ENCODE peak calls at places on chromosome 13, in four cellular contexts. One of them, this sample, is unnamed.

GRCh38 chr13:45678282-45678681 is 23.8 kb upstream of the CBY2 start:
- DNase-seq in ovary: no peak
- DNase-seq in foreskin fibroblast: no peak
- DNase-seq in CD8-positive, alpha-beta T cell: no peak
- DNase-seq in this sample: no peak

GRCh38 chr13:39310961-39311360 is 272.7 kb downstream of the NHLRC3 start:
- DNase-seq in ovary: no peak
- DNase-seq in foreskin fibroblast: no peak
- DNase-seq in CD8-positive, alpha-beta T cell: no peak
- DNase-seq in this sample: no peak

GRCh38 chr13:73991384-73991783 is 142.8 kb downstream of the KLF12 start:
- DNase-seq in ovary: no peak
- DNase-seq in foreskin fibroblast: no peak
- DNase-seq in CD8-positive, alpha-beta T cell: no peak
- DNase-seq in this sample: no peak

GRCh38 chr13:31198524-31198923 is 1.3 kb upstream of the B3GLCT start:
- DNase-seq in ovary: no peak
- DNase-seq in foreskin fibroblast: no peak
- DNase-seq in CD8-positive, alpha-beta T cell: no peak
- DNase-seq in this sample: no peak

GRCh38 chr13:59342396-59342795 is 821.3 kb downstream of the DIAPH3 start:
- DNase-seq in ovary: no peak
- DNase-seq in foreskin fibroblast: no peak
- DNase-seq in CD8-positive, alpha-beta T cell: no peak
- DNase-seq in this sample: no peak

GRCh38 chr13:21435710-21436151 is 23.4 kb downstream of the ZDHHC20 start:
- DNase-seq in ovary: peak
- DNase-seq in foreskin fibroblast: peak
- DNase-seq in CD8-positive, alpha-beta T cell: peak
- DNase-seq in this sample: peak

GRCh38 chr13:48489003-48489402 is 43.9 kb downstream of the RCBTB2 start:
- DNase-seq in ovary: no peak
- DNase-seq in foreskin fibroblast: no peak
- DNase-seq in CD8-positive, alpha-beta T cell: no peak
- DNase-seq in this sample: peak

GRCh38 chr13:43111887-43112400 is 88.6 kb downstream of the DNAJC15 start:
- DNase-seq in ovary: no peak
- DNase-seq in foreskin fibroblast: no peak
- DNase-seq in CD8-positive, alpha-beta T cell: no peak
- DNase-seq in this sample: no peak

GRCh38 chr13:51033431-51034185 is 77.5 kb downstream of the C13orf42 start:
- DNase-seq in ovary: no peak
- DNase-seq in foreskin fibroblast: no peak
- DNase-seq in CD8-positive, alpha-beta T cell: no peak
- DNase-seq in this sample: no peak

GRCh38 chr13:105920375-105920774 is 615.1 kb downstream of the EFNB2 start:
- DNase-seq in ovary: no peak
- DNase-seq in foreskin fibroblast: peak
- DNase-seq in CD8-positive, alpha-beta T cell: no peak
- DNase-seq in this sample: no peak

GRCh38 chr13:23715762-23716235 is 145.6 kb downstream of the TNFRSF19 start:
- DNase-seq in ovary: no peak
- DNase-seq in foreskin fibroblast: peak
- DNase-seq in CD8-positive, alpha-beta T cell: no peak
- DNase-seq in this sample: peak

GRCh38 chr13:111363121-111363520 is 42.7 kb downstream of the TEX29 start:
- DNase-seq in ovary: no peak
- DNase-seq in foreskin fibroblast: no peak
- DNase-seq in CD8-positive, alpha-beta T cell: no peak
- DNase-seq in this sample: no peak

GRCh38 chr13:84571264-84571663 is 689.0 kb upstream of the SLITRK1 start:
- DNase-seq in ovary: no peak
- DNase-seq in foreskin fibroblast: no peak
- DNase-seq in CD8-positive, alpha-beta T cell: no peak
- DNase-seq in this sample: no peak
- TF ChIP-seq CTCF in ovary: no peak
- TF ChIP-seq CTCF in foreskin fibroblast: no peak
- TF ChIP-seq CTCF in CD8-positive, alpha-beta T cell: no peak
- TF ChIP-seq CTCF in this sample: no peak

DNA sequence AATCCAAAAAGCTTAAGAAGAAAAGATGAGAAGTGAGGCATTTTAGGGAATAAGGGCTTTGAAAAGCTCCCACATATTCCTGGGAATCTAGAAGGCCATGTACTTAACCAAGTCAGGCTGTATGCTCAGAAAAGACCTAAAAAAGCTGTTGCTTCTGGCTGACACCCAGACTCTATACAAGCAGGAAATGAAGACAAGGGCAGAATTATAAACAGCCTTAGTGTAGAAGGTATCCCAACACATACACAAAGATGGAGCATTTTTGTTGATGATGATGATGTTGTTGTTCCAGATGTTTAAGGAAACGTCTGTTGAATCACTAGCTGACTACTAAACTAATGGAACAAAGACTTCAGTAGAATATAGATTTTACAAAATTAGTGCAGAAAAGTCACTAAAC is 26.1 kb upstream of the N4BP2L1 start:
- DNase-seq in ovary: no peak
- DNase-seq in foreskin fibroblast: no peak
- DNase-seq in CD8-positive, alpha-beta T cell: no peak
- DNase-seq in this sample: no peak
- TF ChIP-seq CTCF in ovary: no peak
- TF ChIP-seq CTCF in foreskin fibroblast: no peak
- TF ChIP-seq CTCF in CD8-positive, alpha-beta T cell: no peak
- TF ChIP-seq CTCF in this sample: no peak

GRCh38 chr13:82976499-82976898 is 905.8 kb downstream of the SLITRK1 start:
- DNase-seq in ovary: no peak
- DNase-seq in foreskin fibroblast: peak
- DNase-seq in CD8-positive, alpha-beta T cell: no peak
- DNase-seq in this sample: no peak
- TF ChIP-seq CTCF in ovary: no peak
- TF ChIP-seq CTCF in foreskin fibroblast: no peak
- TF ChIP-seq CTCF in CD8-positive, alpha-beta T cell: no peak
- TF ChIP-seq CTCF in this sample: no peak

DNA sequence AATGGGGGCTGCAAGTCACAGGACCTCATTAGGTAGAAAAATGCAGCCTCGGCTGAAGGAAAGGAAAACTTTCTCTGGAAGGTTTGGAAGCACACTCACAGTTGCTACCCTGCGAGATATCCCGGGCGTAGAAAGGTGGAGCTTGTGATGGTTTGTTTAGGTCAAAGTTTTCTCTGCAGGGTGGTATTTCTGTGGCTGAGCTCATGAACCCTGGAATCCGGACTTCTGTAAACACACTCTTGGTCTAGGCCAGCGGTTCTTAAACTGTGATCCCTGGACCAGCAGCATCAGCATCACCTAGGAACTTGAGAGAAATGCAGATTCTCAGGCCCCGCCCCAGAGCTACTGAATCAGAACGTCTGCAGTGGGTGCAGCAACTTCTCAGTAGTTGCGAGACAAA is 3.3 kb upstream of the SLC15A1 start:
- DNase-seq in ovary: no peak
- DNase-seq in foreskin fibroblast: no peak
- DNase-seq in CD8-positive, alpha-beta T cell: no peak
- DNase-seq in this sample: no peak
- TF ChIP-seq CTCF in ovary: no peak
- TF ChIP-seq CTCF in foreskin fibroblast: no peak
- TF ChIP-seq CTCF in CD8-positive, alpha-beta T cell: no peak
- TF ChIP-seq CTCF in this sample: no peak

GRCh38 chr13:27657724-27658123 is 36.0 kb downstream of the POLR1D start:
- DNase-seq in ovary: no peak
- DNase-seq in foreskin fibroblast: no peak
- DNase-seq in CD8-positive, alpha-beta T cell: no peak
- DNase-seq in this sample: no peak
- TF ChIP-seq CTCF in ovary: no peak
- TF ChIP-seq CTCF in foreskin fibroblast: no peak
- TF ChIP-seq CTCF in CD8-positive, alpha-beta T cell: no peak
- TF ChIP-seq CTCF in this sample: no peak

GRCh38 chr13:77390391-77390790 is 63.5 kb upstream of the MYCBP2 start:
- DNase-seq in ovary: no peak
- DNase-seq in foreskin fibroblast: no peak
- DNase-seq in CD8-positive, alpha-beta T cell: no peak
- DNase-seq in this sample: no peak
- TF ChIP-seq CTCF in ovary: no peak
- TF ChIP-seq CTCF in foreskin fibroblast: no peak
- TF ChIP-seq CTCF in CD8-positive, alpha-beta T cell: no peak
- TF ChIP-seq CTCF in this sample: no peak

DNA sequence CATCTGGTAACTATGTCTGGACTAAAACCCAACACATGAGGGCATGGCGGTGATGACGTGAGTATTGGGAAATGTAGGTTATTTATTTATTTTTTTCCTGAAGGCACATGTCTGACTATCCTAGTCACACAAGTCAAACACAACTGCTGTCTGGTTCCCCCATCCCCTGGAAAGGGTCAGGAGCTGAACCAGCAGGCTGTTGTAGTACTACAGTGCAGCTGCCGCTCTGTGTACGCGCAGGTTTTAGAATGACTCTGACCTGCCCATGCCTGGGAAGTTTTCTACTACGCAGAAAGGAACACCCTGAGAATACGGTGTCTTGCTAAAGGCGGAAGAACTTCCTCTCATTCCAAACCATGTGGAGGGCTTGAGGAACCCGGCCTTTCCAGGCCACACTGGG is 1.2 kb downstream of the SLC7A1 start:
- DNase-seq in ovary: peak
- DNase-seq in foreskin fibroblast: peak
- DNase-seq in CD8-positive, alpha-beta T cell: peak
- DNase-seq in this sample: peak
- TF ChIP-seq CTCF in ovary: no peak
- TF ChIP-seq CTCF in foreskin fibroblast: no peak
- TF ChIP-seq CTCF in CD8-positive, alpha-beta T cell: no peak
- TF ChIP-seq CTCF in this sample: no peak

GRCh38 chr13:113084943-113085540 is 20.5 kb upstream of the F7 start:
- DNase-seq in ovary: no peak
- DNase-seq in foreskin fibroblast: no peak
- DNase-seq in CD8-positive, alpha-beta T cell: no peak
- DNase-seq in this sample: no peak

GRCh38 chr13:113083022-113083373 is 22.6 kb upstream of the F7 start:
- DNase-seq in ovary: no peak
- DNase-seq in foreskin fibroblast: no peak
- DNase-seq in CD8-positive, alpha-beta T cell: no peak
- DNase-seq in this sample: no peak

GRCh38 chr13:113086031-113086750 is 19.4 kb upstream of the F7 start:
- DNase-seq in ovary: no peak
- DNase-seq in foreskin fibroblast: no peak
- DNase-seq in CD8-positive, alpha-beta T cell: no peak
- DNase-seq in this sample: no peak

GRCh38 chr13:113083402-113084061 is 22.1 kb upstream of the F7 start:
- DNase-seq in ovary: no peak
- DNase-seq in foreskin fibroblast: no peak
- DNase-seq in CD8-positive, alpha-beta T cell: no peak
- DNase-seq in this sample: no peak

DNA sequence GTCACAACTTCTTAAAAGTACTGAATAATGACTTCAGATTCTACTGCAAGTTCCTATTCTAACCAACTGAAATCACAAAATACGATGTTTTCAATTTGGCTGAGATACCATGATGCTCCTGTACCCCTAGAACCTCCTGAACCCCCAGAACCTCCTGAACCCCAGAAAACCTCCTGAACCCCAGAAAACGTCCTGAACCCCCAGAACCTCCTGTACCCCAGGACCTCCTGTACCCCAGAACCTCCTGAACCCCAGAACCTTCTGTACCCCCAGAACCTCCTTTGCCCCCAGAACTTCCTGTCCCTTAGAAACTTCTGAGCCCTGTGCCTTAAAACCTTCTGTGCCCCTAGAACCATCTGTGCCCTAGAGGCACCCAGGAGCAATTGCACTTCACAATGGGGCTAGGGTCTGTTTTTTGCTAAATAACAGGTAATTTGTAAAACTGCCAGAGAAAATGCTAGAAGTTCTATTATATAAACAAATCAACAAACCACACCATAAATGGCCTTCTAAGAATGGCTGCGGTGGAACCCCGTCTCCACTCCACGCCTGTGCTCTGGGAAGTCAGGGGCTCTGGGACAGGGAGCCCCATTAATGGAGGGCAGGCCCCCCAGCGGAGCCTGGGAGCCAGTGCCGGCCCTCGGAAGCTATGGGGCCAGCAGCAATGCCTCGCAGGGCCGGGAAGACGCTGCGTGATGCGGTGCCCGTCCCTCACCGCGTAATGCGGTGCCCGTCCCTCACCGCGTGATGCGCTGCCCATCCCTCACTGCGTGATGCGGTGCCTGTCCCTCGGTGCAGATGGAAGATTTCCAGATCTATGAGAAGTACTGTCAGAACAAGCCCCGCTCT is 21.3 kb upstream of the F7 start:
- DNase-seq in ovary: no peak
- DNase-seq in foreskin fibroblast: no peak
- DNase-seq in CD8-positive, alpha-beta T cell: no peak
- DNase-seq in this sample: no peak
- TF ChIP-seq CTCF in ovary: no peak
- TF ChIP-seq CTCF in foreskin fibroblast: no peak
- TF ChIP-seq CTCF in CD8-positive, alpha-beta T cell: no peak
- TF ChIP-seq CTCF in this sample: no peak

GRCh38 chr13:72342364-72342763 is 385.1 kb downstream of the MZT1 start:
- DNase-seq in ovary: no peak
- DNase-seq in foreskin fibroblast: no peak
- DNase-seq in CD8-positive, alpha-beta T cell: no peak
- DNase-seq in this sample: no peak

GRCh38 chr13:72346716-72347115 is 380.7 kb downstream of the MZT1 start:
- DNase-seq in ovary: no peak
- DNase-seq in foreskin fibroblast: no peak
- DNase-seq in CD8-positive, alpha-beta T cell: no peak
- DNase-seq in this sample: no peak

GRCh38 chr13:72341904-72342303 is 385.5 kb downstream of the MZT1 start:
- DNase-seq in ovary: no peak
- DNase-seq in foreskin fibroblast: no peak
- DNase-seq in CD8-positive, alpha-beta T cell: no peak
- DNase-seq in this sample: no peak
- TF ChIP-seq CTCF in ovary: no peak
- TF ChIP-seq CTCF in foreskin fibroblast: no peak
- TF ChIP-seq CTCF in CD8-positive, alpha-beta T cell: no peak
- TF ChIP-seq CTCF in this sample: no peak

This sample was measured in GM13976.